ENCODE peak calls at places on chromosomes 13 and 19, in seven cellular contexts. One of them, this sample, is unnamed.

GRCh38 chr19:30028118-30028991 is 86.3 kb downstream of the URI1 start:
- DNase-seq in left ventricle myocardium inferior: no peak
- DNase-seq in astrocyte of the spinal cord: no peak
- DNase-seq in CD4-positive, alpha-beta memory T cell: no peak
- DNase-seq in adrenal gland: no peak
- DNase-seq in OCI-LY7: no peak
- DNase-seq in A549: no peak
- DNase-seq in this sample: no peak

GRCh38 chr19:1406818-1407661 is at the start of gene DAZAP1:
- DNase-seq in left ventricle myocardium inferior: peak
- DNase-seq in A549: peak
- DNase-seq in astrocyte of the spinal cord: peak
- DNase-seq in adrenal gland: peak
- DNase-seq in CD4-positive, alpha-beta memory T cell: peak
- DNase-seq in OCI-LY7: peak
- DNase-seq in this sample: peak

GRCh38 chr13:98279473-98280175 is 102.6 kb upstream of the RNF113B start:
- DNase-seq in CD4-positive, alpha-beta memory T cell: peak
- DNase-seq in astrocyte of the spinal cord: no peak
- DNase-seq in OCI-LY7: peak
- DNase-seq in A549: no peak
- DNase-seq in adrenal gland: no peak
- DNase-seq in left ventricle myocardium inferior: no peak
- DNase-seq in this sample: peak

GRCh38 chr19:40542197-40542859 is 34.3 kb upstream of the SHKBP1 start:
- DNase-seq in CD4-positive, alpha-beta memory T cell: no peak
- DNase-seq in left ventricle myocardium inferior: peak
- DNase-seq in adrenal gland: peak
- DNase-seq in astrocyte of the spinal cord: no peak
- DNase-seq in OCI-LY7: no peak
- DNase-seq in A549: no peak
- DNase-seq in this sample: no peak

GRCh38 chr13:41622545-41623429 is 165.4 kb downstream of the RGCC start:
- DNase-seq in A549: no peak
- DNase-seq in OCI-LY7: peak
- DNase-seq in left ventricle myocardium inferior: no peak
- DNase-seq in CD4-positive, alpha-beta memory T cell: no peak
- DNase-seq in astrocyte of the spinal cord: peak
- DNase-seq in adrenal gland: no peak
- DNase-seq in this sample: peak

GRCh38 chr19:3576696-3577443 is 4.1 kb downstream of the HMG20B start:
- DNase-seq in left ventricle myocardium inferior: peak
- DNase-seq in adrenal gland: peak
- DNase-seq in A549: no peak
- DNase-seq in astrocyte of the spinal cord: peak
- DNase-seq in OCI-LY7: no peak
- DNase-seq in CD4-positive, alpha-beta memory T cell: no peak
- DNase-seq in this sample: no peak

GRCh38 chr13:97222934-97223710 is 989 bp downstream of the MBNL2 start:
- DNase-seq in adrenal gland: no peak
- DNase-seq in astrocyte of the spinal cord: no peak
- DNase-seq in left ventricle myocardium inferior: no peak
- DNase-seq in OCI-LY7: peak
- DNase-seq in CD4-positive, alpha-beta memory T cell: peak
- DNase-seq in A549: no peak
- DNase-seq in this sample: no peak

GRCh38 chr19:33394006-33394722 is 20.7 kb downstream of the CEBPG start:
- DNase-seq in A549: no peak
- DNase-seq in CD4-positive, alpha-beta memory T cell: no peak
- DNase-seq in adrenal gland: no peak
- DNase-seq in OCI-LY7: no peak
- DNase-seq in left ventricle myocardium inferior: peak
- DNase-seq in astrocyte of the spinal cord: peak
- DNase-seq in this sample: no peak

GRCh38 chr13:98370806-98371553 is 193.9 kb upstream of the RNF113B start:
- DNase-seq in A549: no peak
- DNase-seq in astrocyte of the spinal cord: peak
- DNase-seq in CD4-positive, alpha-beta memory T cell: no peak
- DNase-seq in left ventricle myocardium inferior: peak
- DNase-seq in adrenal gland: peak
- DNase-seq in OCI-LY7: no peak
- DNase-seq in this sample: no peak

GRCh38 chr13:45626731-45627374 is 11.3 kb upstream of the ERICH6B start:
- DNase-seq in adrenal gland: no peak
- DNase-seq in A549: no peak
- DNase-seq in CD4-positive, alpha-beta memory T cell: no peak
- DNase-seq in astrocyte of the spinal cord: peak
- DNase-seq in OCI-LY7: no peak
- DNase-seq in left ventricle myocardium inferior: no peak
- DNase-seq in this sample: no peak

GRCh38 chr19:409006-409514 is at the start of gene C2CD4C:
- DNase-seq in astrocyte of the spinal cord: no peak
- DNase-seq in left ventricle myocardium inferior: no peak
- DNase-seq in OCI-LY7: peak
- DNase-seq in adrenal gland: no peak
- DNase-seq in A549: no peak
- DNase-seq in CD4-positive, alpha-beta memory T cell: peak
- DNase-seq in this sample: no peak

GRCh38 chr13:20702945-20703784 is at the start of gene IL17D:
- DNase-seq in adrenal gland: no peak
- DNase-seq in CD4-positive, alpha-beta memory T cell: peak
- DNase-seq in OCI-LY7: peak
- DNase-seq in left ventricle myocardium inferior: no peak
- DNase-seq in astrocyte of the spinal cord: peak
- DNase-seq in A549: no peak
- DNase-seq in this sample: no peak

GRCh38 chr19:31266196-31266595 is 83.0 kb downstream of the TSHZ3 start:
- DNase-seq in adrenal gland: no peak
- DNase-seq in OCI-LY7: no peak
- DNase-seq in CD4-positive, alpha-beta memory T cell: no peak
- DNase-seq in left ventricle myocardium inferior: no peak
- DNase-seq in astrocyte of the spinal cord: no peak
- DNase-seq in A549: no peak
- DNase-seq in this sample: no peak

GRCh38 chr13:78258304-78258703 is 339.7 kb upstream of the EDNRB start:
- DNase-seq in OCI-LY7: no peak
- DNase-seq in A549: no peak
- DNase-seq in adrenal gland: no peak
- DNase-seq in CD4-positive, alpha-beta memory T cell: no peak
- DNase-seq in astrocyte of the spinal cord: no peak
- DNase-seq in left ventricle myocardium inferior: no peak
- DNase-seq in this sample: no peak

GRCh38 chr13:97564929-97565328 is 131.0 kb downstream of the RAP2A start:
- DNase-seq in astrocyte of the spinal cord: no peak
- DNase-seq in left ventricle myocardium inferior: no peak
- DNase-seq in CD4-positive, alpha-beta memory T cell: no peak
- DNase-seq in A549: no peak
- DNase-seq in OCI-LY7: no peak
- DNase-seq in adrenal gland: no peak
- DNase-seq in this sample: no peak

GRCh38 chr19:41921280-41922219 is 6.7 kb downstream of the ERFL start:
- DNase-seq in A549: no peak
- DNase-seq in CD4-positive, alpha-beta memory T cell: no peak
- DNase-seq in OCI-LY7: no peak
- DNase-seq in left ventricle myocardium inferior: no peak
- DNase-seq in adrenal gland: no peak
- DNase-seq in astrocyte of the spinal cord: no peak
- DNase-seq in this sample: no peak

GRCh38 chr13:109198585-109198984 is 569.2 kb downstream of the MYO16 start:
- DNase-seq in CD4-positive, alpha-beta memory T cell: no peak
- DNase-seq in left ventricle myocardium inferior: no peak
- DNase-seq in A549: no peak
- DNase-seq in astrocyte of the spinal cord: peak
- DNase-seq in OCI-LY7: no peak
- DNase-seq in adrenal gland: no peak
- DNase-seq in this sample: no peak

GRCh38 chr13:30421093-30422055 is 919 bp upstream of the UBE2L5 start:
- DNase-seq in astrocyte of the spinal cord: peak
- DNase-seq in OCI-LY7: peak
- DNase-seq in CD4-positive, alpha-beta memory T cell: peak
- DNase-seq in adrenal gland: peak
- DNase-seq in A549: peak
- DNase-seq in left ventricle myocardium inferior: peak
- DNase-seq in this sample: peak

GRCh38 chr13:112722433-112723250 is 32.8 kb downstream of the ATP11A start:
- DNase-seq in OCI-LY7: no peak
- DNase-seq in CD4-positive, alpha-beta memory T cell: no peak
- DNase-seq in adrenal gland: peak
- DNase-seq in A549: peak
- DNase-seq in left ventricle myocardium inferior: peak
- DNase-seq in astrocyte of the spinal cord: peak
- DNase-seq in this sample: peak

GRCh38 chr19:12792853-12793289 is 1.6 kb downstream of the JUNB start:
- DNase-seq in A549: no peak
- DNase-seq in CD4-positive, alpha-beta memory T cell: no peak
- DNase-seq in left ventricle myocardium inferior: no peak
- DNase-seq in OCI-LY7: no peak
- DNase-seq in astrocyte of the spinal cord: no peak
- DNase-seq in adrenal gland: peak
- DNase-seq in this sample: no peak

GRCh38 chr19:47749326-47749725 is 4.0 kb downstream of the NOP53 start:
- DNase-seq in A549: no peak
- DNase-seq in OCI-LY7: peak
- DNase-seq in adrenal gland: no peak
- DNase-seq in left ventricle myocardium inferior: no peak
- DNase-seq in CD4-positive, alpha-beta memory T cell: no peak
- DNase-seq in astrocyte of the spinal cord: no peak
- DNase-seq in this sample: peak

GRCh38 chr13:27853871-27854270 is 61.6 kb downstream of the GSX1 start:
- DNase-seq in astrocyte of the spinal cord: no peak
- DNase-seq in OCI-LY7: no peak
- DNase-seq in left ventricle myocardium inferior: no peak
- DNase-seq in A549: no peak
- DNase-seq in CD4-positive, alpha-beta memory T cell: no peak
- DNase-seq in adrenal gland: no peak
- DNase-seq in this sample: no peak

GRCh38 chr13:50801087-50801931 is 42.2 kb downstream of the DLEU7 start:
- DNase-seq in left ventricle myocardium inferior: no peak
- DNase-seq in CD4-positive, alpha-beta memory T cell: peak
- DNase-seq in astrocyte of the spinal cord: peak
- DNase-seq in adrenal gland: peak
- DNase-seq in A549: peak
- DNase-seq in OCI-LY7: peak
- DNase-seq in this sample: peak

GRCh38 chr19:33430674-33431277 is 57.3 kb downstream of the CEBPG start:
- DNase-seq in OCI-LY7: peak
- DNase-seq in adrenal gland: peak
- DNase-seq in astrocyte of the spinal cord: peak
- DNase-seq in CD4-positive, alpha-beta memory T cell: peak
- DNase-seq in left ventricle myocardium inferior: peak
- DNase-seq in A549: peak
- DNase-seq in this sample: peak

GRCh38 chr13:24050796-24051715 is 109.5 kb upstream of the SPATA13 start:
- DNase-seq in left ventricle myocardium inferior: no peak
- DNase-seq in adrenal gland: no peak
- DNase-seq in OCI-LY7: no peak
- DNase-seq in A549: no peak
- DNase-seq in CD4-positive, alpha-beta memory T cell: no peak
- DNase-seq in astrocyte of the spinal cord: no peak
- DNase-seq in this sample: no peak

GRCh38 chr19:18603255-18603957 is 3.2 kb downstream of the CRLF1 start:
- DNase-seq in left ventricle myocardium inferior: no peak
- DNase-seq in OCI-LY7: no peak
- DNase-seq in CD4-positive, alpha-beta memory T cell: no peak
- DNase-seq in A549: no peak
- DNase-seq in adrenal gland: no peak
- DNase-seq in astrocyte of the spinal cord: peak
- DNase-seq in this sample: no peak

GRCh38 chr13:101454767-101455166 is 2.3 kb downstream of the ITGBL1 start:
- DNase-seq in left ventricle myocardium inferior: no peak
- DNase-seq in A549: no peak
- DNase-seq in CD4-positive, alpha-beta memory T cell: no peak
- DNase-seq in astrocyte of the spinal cord: peak
- DNase-seq in adrenal gland: no peak
- DNase-seq in OCI-LY7: no peak
- DNase-seq in this sample: no peak
- H3K4me3 ChIP-seq in left ventricle myocardium inferior: no peak
- H3K4me3 ChIP-seq in A549: no peak
- H3K4me3 ChIP-seq in CD4-positive, alpha-beta memory T cell: no peak
- H3K4me3 ChIP-seq in astrocyte of the spinal cord: no peak
- H3K4me3 ChIP-seq in adrenal gland: no peak
- H3K4me3 ChIP-seq in OCI-LY7: no peak
- H3K4me3 ChIP-seq in this sample: no peak

GRCh38 chr19:35087393-35087792 is 28.2 kb upstream of the FXYD3 start:
- DNase-seq in astrocyte of the spinal cord: no peak
- DNase-seq in left ventricle myocardium inferior: no peak
- DNase-seq in A549: no peak
- DNase-seq in adrenal gland: no peak
- DNase-seq in OCI-LY7: peak
- DNase-seq in CD4-positive, alpha-beta memory T cell: no peak
- DNase-seq in this sample: no peak

GRCh38 chr19:35083678-35084077 is 31.9 kb upstream of the FXYD3 start:
- DNase-seq in OCI-LY7: peak
- DNase-seq in CD4-positive, alpha-beta memory T cell: no peak
- DNase-seq in adrenal gland: no peak
- DNase-seq in A549: no peak
- DNase-seq in left ventricle myocardium inferior: no peak
- DNase-seq in astrocyte of the spinal cord: no peak
- DNase-seq in this sample: no peak

GRCh38 chr19:35084078-35084762 is 31.4 kb upstream of the FXYD3 start:
- DNase-seq in OCI-LY7: peak
- DNase-seq in astrocyte of the spinal cord: no peak
- DNase-seq in left ventricle myocardium inferior: no peak
- DNase-seq in CD4-positive, alpha-beta memory T cell: no peak
- DNase-seq in A549: no peak
- DNase-seq in adrenal gland: no peak
- DNase-seq in this sample: no peak

GRCh38 chr19:35086455-35086854 is 29.2 kb upstream of the FXYD3 start:
- DNase-seq in astrocyte of the spinal cord: no peak
- DNase-seq in OCI-LY7: no peak
- DNase-seq in adrenal gland: no peak
- DNase-seq in CD4-positive, alpha-beta memory T cell: no peak
- DNase-seq in left ventricle myocardium inferior: no peak
- DNase-seq in A549: no peak
- DNase-seq in this sample: no peak

GRCh38 chr19:35085947-35086346 is 29.7 kb upstream of the FXYD3 start:
- DNase-seq in CD4-positive, alpha-beta memory T cell: no peak
- DNase-seq in astrocyte of the spinal cord: no peak
- DNase-seq in OCI-LY7: peak
- DNase-seq in adrenal gland: no peak
- DNase-seq in A549: no peak
- DNase-seq in left ventricle myocardium inferior: no peak
- DNase-seq in this sample: no peak
- H3K4me3 ChIP-seq in CD4-positive, alpha-beta memory T cell: no peak
- H3K4me3 ChIP-seq in astrocyte of the spinal cord: no peak
- H3K4me3 ChIP-seq in OCI-LY7: peak
- H3K4me3 ChIP-seq in adrenal gland: no peak
- H3K4me3 ChIP-seq in A549: no peak
- H3K4me3 ChIP-seq in left ventricle myocardium inferior: no peak
- H3K4me3 ChIP-seq in this sample: no peak

GRCh38 chr13:80337011-80337688 is 3.8 kb downstream of the SPRY2 start:
- DNase-seq in left ventricle myocardium inferior: no peak
- DNase-seq in OCI-LY7: no peak
- DNase-seq in A549: no peak
- DNase-seq in astrocyte of the spinal cord: no peak
- DNase-seq in adrenal gland: no peak
- DNase-seq in CD4-positive, alpha-beta memory T cell: no peak
- DNase-seq in this sample: no peak
- H3K4me3 ChIP-seq in left ventricle myocardium inferior: peak
- H3K4me3 ChIP-seq in OCI-LY7: no peak
- H3K4me3 ChIP-seq in A549: peak
- H3K4me3 ChIP-seq in astrocyte of the spinal cord: peak
- H3K4me3 ChIP-seq in adrenal gland: no peak
- H3K4me3 ChIP-seq in CD4-positive, alpha-beta memory T cell: no peak
- H3K4me3 ChIP-seq in this sample: no peak

GRCh38 chr13:70864731-70865130 is 756.5 kb upstream of the KLHL1 start:
- DNase-seq in OCI-LY7: no peak
- DNase-seq in A549: no peak
- DNase-seq in adrenal gland: no peak
- DNase-seq in CD4-positive, alpha-beta memory T cell: no peak
- DNase-seq in astrocyte of the spinal cord: no peak
- DNase-seq in left ventricle myocardium inferior: no peak
- DNase-seq in this sample: no peak
- H3K4me3 ChIP-seq in OCI-LY7: no peak
- H3K4me3 ChIP-seq in A549: no peak
- H3K4me3 ChIP-seq in adrenal gland: no peak
- H3K4me3 ChIP-seq in CD4-positive, alpha-beta memory T cell: no peak
- H3K4me3 ChIP-seq in astrocyte of the spinal cord: no peak
- H3K4me3 ChIP-seq in left ventricle myocardium inferior: no peak
- H3K4me3 ChIP-seq in this sample: no peak